ENCODE peak calls at places on chromosome 6, in six cellular contexts. G, B, F, D, X and N are unnamed samples.

GRCh38 chr6:37940074-37940847 is 120.7 kb downstream of the ZFAND3 start:
- DNase-seq in X (no peak), B (no peak), D (no peak), G (peak; percentile 60), F (no peak), N (peak; percentile 38)

GRCh38 chr6:88483424-88483823 is 317.3 kb upstream of the CNR1 start:
- DNase-seq in F (no peak), D (no peak), B (no peak), G (no peak), X (no peak), N (no peak)

GRCh38 chr6:53796451-53796780 is 1.6 kb downstream of the LRRC1 start:
- DNase-seq in B (no peak), D (no peak), G (no peak), X (no peak), F (no peak), N (peak; percentile 3)

GRCh38 chr6:43285415-43285814 is 12.6 kb upstream of the SLC22A7 start:
- DNase-seq in B (no peak), G (no peak), X (no peak), D (no peak), F (no peak), N (no peak)

GRCh38 chr6:133740218-133740617 is 148.7 kb upstream of the TCF21 start:
- DNase-seq in X (no peak), F (no peak), D (no peak), G (no peak), B (no peak), N (no peak)

GRCh38 chr6:32868257-32868788 is 14.3 kb downstream of the PSMB9 start:
- DNase-seq in G (peak; percentile 85), X (peak; percentile 47), B (no peak), F (peak; percentile 88), D (peak; percentile 89), N (peak; percentile 85)

GRCh38 chr6:17847203-17847602 is 140.2 kb downstream of the KIF13A start:
- DNase-seq in X (no peak), G (no peak), B (no peak), F (no peak), D (no peak), N (no peak)

GRCh38 chr6:169886631-169887227 is 135.3 kb downstream of the ERMARD start:
- DNase-seq in F (no peak), B (no peak), X (no peak), G (no peak), D (no peak), N (no peak)

GRCh38 chr6:116010400-116011095 is 50.1 kb downstream of the FRK start:
- DNase-seq in F (peak; percentile 58), D (peak; percentile 44), G (peak; percentile 78), X (peak; percentile 65), B (peak; percentile 12), N (peak; percentile 66)

GRCh38 chr6:105680131-105680530 is 277.2 kb upstream of the PREP start:
- DNase-seq in B (no peak), D (no peak), F (no peak), G (no peak), X (no peak), N (no peak)

GRCh38 chr6:22512716-22513452 is 56.5 kb upstream of the HDGFL1 start:
- DNase-seq in X (no peak), F (no peak), D (no peak), B (no peak), G (no peak), N (no peak)

GRCh38 chr6:98532004-98532403 is 302.4 kb upstream of the POU3F2 start:
- DNase-seq in D (no peak), G (no peak), F (no peak), X (no peak), B (no peak), N (no peak)

GRCh38 chr6:31907158-31907813 is 5.4 kb upstream of the ZBTB12 start:
- DNase-seq in B (no peak), F (no peak), D (no peak), X (no peak), G (no peak), N (no peak)

GRCh38 chr6:166488701-166489100 is 97.8 kb downstream of the RAMACL start:
- DNase-seq in F (no peak), G (peak; percentile 40), B (no peak), X (no peak), D (no peak), N (no peak)

GRCh38 chr6:14123331-14124105 is 5.9 kb downstream of the CD83 start:
- DNase-seq in X (no peak), D (no peak), B (no peak), F (no peak), G (no peak), N (no peak)

GRCh38 chr6:129593233-129593564 is 116.8 kb downstream of the ARHGAP18 start:
- DNase-seq in X (no peak), B (no peak), G (no peak), D (no peak), F (no peak), N (no peak)

GRCh38 chr6:166046232-166046631 is 121.4 kb downstream of the TBXT start:
- DNase-seq in F (no peak), D (no peak), B (peak; percentile 18), X (no peak), G (no peak), N (no peak)

GRCh38 chr6:160975111-160975510 is 16.5 kb upstream of the MAP3K4 start:
- DNase-seq in D (no peak), F (no peak), B (no peak), G (no peak), X (no peak), N (no peak)

GRCh38 chr6:150354754-150355571 is 13.8 kb upstream of the IYD start:
- DNase-seq in X (no peak), F (no peak), D (no peak), G (no peak), B (no peak), N (no peak)

GRCh38 chr6:96837138-96837971 is at the start of gene GPR63:
- DNase-seq in D (peak; percentile 62), X (peak; percentile 69), F (peak; percentile 69), B (peak; percentile 60), G (peak; percentile 71), N (peak; percentile 42)

GRCh38 chr6:6815732-6816131 is 227.2 kb downstream of the LY86 start:
- DNase-seq in G (no peak), F (no peak), D (no peak), B (no peak), X (no peak), N (no peak)

GRCh38 chr6:166289181-166290061 is 18.8 kb downstream of the PRR18 start:
- DNase-seq in X (no peak), G (no peak), F (no peak), D (no peak), B (no peak), N (no peak)

GRCh38 chr6:89120371-89120770 is 2.5 kb upstream of the SRSF12 start:
- DNase-seq in G (no peak), D (no peak), F (no peak), B (no peak), X (no peak), N (no peak)

GRCh38 chr6:13360671-13361540 is 32.6 kb upstream of the TBC1D7 start:
- DNase-seq in B (no peak), F (no peak), G (peak; percentile 83), X (no peak), D (no peak), N (peak; percentile 70)

GRCh38 chr6:142804490-142804889 is 140.5 kb downstream of the HIVEP2 start:
- DNase-seq in D (no peak), G (no peak), F (no peak), B (no peak), X (no peak), N (no peak)

GRCh38 chr6:111477481-111477938 is 5.5 kb downstream of the REV3L start:
- DNase-seq in F (no peak), B (no peak), X (no peak), G (no peak), D (no peak), N (no peak)

GRCh38 chr6:129543981-129544380 is 166.0 kb downstream of the ARHGAP18 start:
- DNase-seq in B (no peak), F (no peak), G (no peak), D (no peak), X (no peak), N (no peak)

GRCh38 chr6:149128489-149129145 is 188.9 kb upstream of the TAB2 start:
- DNase-seq in D (peak; percentile 32), G (peak; percentile 26), F (no peak), B (no peak), X (no peak), N (no peak)

GRCh38 chr6:152124432-152125074 is 317.1 kb downstream of the ESR1 start:
- DNase-seq in G (no peak), X (peak; percentile 49), B (peak; percentile 41), F (no peak), D (no peak), N (peak; percentile 52)

GRCh38 chr6:53691252-53691651 is 25.7 kb upstream of the KLHL31 start:
- DNase-seq in G (no peak), X (no peak), F (no peak), B (no peak), D (no peak), N (no peak)

GRCh38 chr6:100538086-100538485 is 73.4 kb upstream of the SIM1 start:
- DNase-seq in D (no peak), F (no peak), X (no peak), G (no peak), B (no peak), N (no peak)

GRCh38 chr6:38974389-38975133 is 74.0 kb upstream of the GLP1R start:
- DNase-seq in B (no peak), X (no peak), G (no peak), D (no peak), F (no peak), N (no peak)

GRCh38 chr6:165401092-165401491 is 91.7 kb upstream of the C6orf118 start:
- DNase-seq in X (no peak), B (no peak), D (no peak), F (no peak), G (no peak), N (no peak)

GRCh38 chr6:33412140-33413009 is 1.6 kb downstream of the PHF1 start:
- DNase-seq in D (no peak), F (no peak), B (no peak), X (no peak), G (no peak), N (peak; percentile 26)

GRCh38 chr6:136822051-136822378 is 377 bp upstream of the PEX7 start:
- DNase-seq in B (no peak), F (peak; percentile 25), X (no peak), D (no peak), G (peak; percentile 29), N (no peak)

GRCh38 chr6:30842754-30843610 is 41.3 kb upstream of the DDR1 start:
- DNase-seq in F (peak; percentile 28), X (no peak), G (no peak), B (no peak), D (no peak), N (peak; percentile 42)

GRCh38 chr6:90993771-90994170 is 406.9 kb upstream of the MAP3K7 start:
- DNase-seq in X (peak; percentile 22), G (no peak), F (no peak), D (no peak), B (no peak), N (no peak)

GRCh38 chr6:9405825-9406224 is 970.5 kb upstream of the SLC35B3 start:
- DNase-seq in F (no peak), B (no peak), D (no peak), G (no peak), X (no peak), N (no peak)

GRCh38 chr6:66128238-66128637 is 421.2 kb upstream of the EYS start:
- DNase-seq in D (no peak), B (no peak), G (no peak), F (no peak), X (no peak), N (peak; percentile 2)